ENCODE peak calls at places on chromosome 1, in seven cellular contexts. H is stimulated activated CD4-positive, alpha-beta T cell treated with anti-CD3 and anti-CD28 coated beads, Interleukin-2, amount 100 ng/mL, for 4 hours; T is iPS-NIHi11; P is NCI-H1105; V is fibroblast of the aortic adventitia; S is GM03348; E is CD4-positive, alpha-beta memory T cell. O is an unnamed sample.
A peak's percentile ranks its signal among the peaks of the same experiment; 100 is the strongest.

GRCh38 chr1:230710543-230710904 is 3.4 kb downstream of the AGT start:
- DNase-seq in P (no peak), S (no peak), H (no peak), E (no peak), V (no peak), T (no peak), O (no peak)

GRCh38 chr1:159076753-159077656 is at the start of gene AIM2:
- DNase-seq in E (peak; percentile 86), P (no peak), H (peak; percentile 82), T (no peak), S (no peak), V (peak; percentile 47), O (no peak)

GRCh38 chr1:92037400-92037799 is 7.6 kb downstream of the EPHX4 start:
- DNase-seq in H (no peak), E (no peak), V (no peak), P (no peak), S (no peak), T (no peak), O (no peak)

GRCh38 chr1:191671236-191671635 is 487.0 kb upstream of the RGS18 start:
- DNase-seq in P (no peak), S (no peak), T (no peak), E (no peak), H (no peak), V (no peak), O (no peak)

GRCh38 chr1:165235777-165236285 is 120.7 kb downstream of the LMX1A start:
- DNase-seq in T (peak; percentile 78), P (peak; percentile 86), E (no peak), V (no peak), S (peak; percentile 11), H (no peak), O (no peak)

GRCh38 chr1:160400284-160400645 is at the start of gene VANGL2:
- DNase-seq in E (peak; percentile 29), S (peak; percentile 50), H (peak; percentile 8), P (peak; percentile 59), T (peak; percentile 98), V (no peak), O (peak; percentile 92)

GRCh38 chr1:171740987-171741871 is 636 bp downstream of the VAMP4 start:
- DNase-seq in P (no peak), S (peak; percentile 51), T (peak; percentile 18), V (peak; percentile 35), H (peak; percentile 6), E (peak; percentile 28), O (no peak)

GRCh38 chr1:224784606-224785328 is 144.7 kb upstream of the DNAH14 start:
- DNase-seq in E (no peak), H (no peak), T (no peak), S (peak; percentile 77), V (peak; percentile 66), P (no peak), O (no peak)

GRCh38 chr1:145777357-145778145 is 46.3 kb downstream of the RNF115 start:
- DNase-seq in V (peak; percentile 52), S (peak; percentile 12), P (no peak), T (no peak), E (no peak), H (no peak), O (no peak)